ENCODE peak calls at places on chromosome 18, in eight cellular contexts. R is NCI-H1930; L is mucosa of gallbladder; W is lower leg skin; N is NCI-H446; F is tibial artery; Z is OCI-LY7; K is stimulated activated CD8-positive, alpha-beta memory T cell treated with anti-CD3 and anti-CD28 coated beads, Interleukin-2, amount 100 ng/mL, for 48 hours. I is an unnamed sample.
A peak's percentile ranks its signal among the peaks of the same experiment; 100 is the strongest.

GRCh38 chr18:61579581-61579980 is 246.4 kb downstream of the CDH20 start:
- DNase-seq in N (no peak), R (no peak), F (no peak), K (no peak), L (no peak), W (no peak), Z (no peak), I (no peak)

GRCh38 chr18:58922995-58923394 is 58.3 kb downstream of the ZNF532 start:
- DNase-seq in K (no peak), L (no peak), F (no peak), W (no peak), N (no peak), R (no peak), Z (no peak), I (no peak)

GRCh38 chr18:3790702-3791101 is 340.7 kb downstream of the TGIF1 start:
- DNase-seq in L (no peak), F (no peak), R (no peak), Z (peak; percentile 33), W (no peak), N (peak; percentile 30), K (no peak), I (no peak)

GRCh38 chr18:58178476-58178875 is 134.4 kb downstream of the NEDD4L start:
- DNase-seq in W (no peak), R (no peak), N (no peak), K (no peak), Z (no peak), L (no peak), F (no peak), I (no peak)

GRCh38 chr18:46282646-46283045 is 178.5 kb downstream of the HAUS1 start:
- DNase-seq in R (no peak), L (no peak), F (no peak), K (no peak), W (no peak), Z (no peak), N (no peak), I (no peak)

GRCh38 chr18:49335677-49336076 is 124.8 kb downstream of the DYM start:
- DNase-seq in N (no peak), Z (peak; percentile 8), L (no peak), W (no peak), R (no peak), K (no peak), F (no peak), I (no peak)

GRCh38 chr18:35039633-35040032 is 1.6 kb upstream of the MAPRE2 start:
- DNase-seq in W (no peak), N (no peak), Z (no peak), R (no peak), K (no peak), F (no peak), L (no peak), I (no peak)

GRCh38 chr18:9808530-9809241 is 77.1 kb upstream of the TXNDC2 start:
- DNase-seq in W (peak; percentile 29), Z (no peak), L (no peak), K (no peak), F (peak; percentile 69), N (no peak), R (no peak), I (no peak)

GRCh38 chr18:76923485-76924085 is 101.2 kb downstream of the ZNF236 start:
- DNase-seq in F (no peak), Z (no peak), L (no peak), N (no peak), K (no peak), R (no peak), W (no peak), I (no peak)

GRCh38 chr18:10353791-10354190 is 100.6 kb upstream of the APCDD1 start:
- DNase-seq in R (no peak), F (no peak), L (no peak), N (no peak), K (no peak), W (no peak), Z (no peak), I (no peak)

GRCh38 chr18:22283397-22283796 is 114.0 kb downstream of the GATA6 start:
- DNase-seq in Z (no peak), L (no peak), F (no peak), W (no peak), N (no peak), R (no peak), K (no peak), I (no peak)

GRCh38 chr18:70450658-70451253 is 161.9 kb downstream of the SOCS6 start:
- DNase-seq in K (no peak), L (no peak), W (no peak), F (no peak), N (no peak), R (no peak), Z (no peak), I (no peak)

GRCh38 chr18:12113999-12114646 is 20.5 kb downstream of the ANKRD62 start:
- DNase-seq in R (no peak), K (no peak), Z (no peak), L (no peak), N (no peak), F (no peak), W (no peak), I (no peak)

GRCh38 chr18:61637319-61637718 is 255.5 kb downstream of the RNF152 start:
- DNase-seq in F (no peak), L (no peak), N (no peak), W (no peak), Z (no peak), K (no peak), R (no peak), I (no peak)

GRCh38 chr18:46152808-46153617 is 48.8 kb downstream of the HAUS1 start:
- DNase-seq in Z (no peak), L (no peak), K (no peak), R (no peak), N (no peak), F (no peak), W (no peak), I (no peak)

GRCh38 chr18:47263828-47264314 is 12.4 kb upstream of the SKOR2 start:
- DNase-seq in F (no peak), K (no peak), R (peak; percentile 24), W (no peak), L (no peak), Z (no peak), N (no peak), I (no peak)

GRCh38 chr18:39840406-39840805 is 2114.6 kb upstream of the PIK3C3 start:
- DNase-seq in Z (no peak), R (no peak), N (no peak), L (no peak), F (no peak), K (no peak), W (no peak), I (no peak)

GRCh38 chr18:62763101-62763521 is 47.8 kb downstream of the PHLPP1 start:
- DNase-seq in F (no peak), Z (no peak), W (no peak), R (no peak), L (no peak), N (no peak), K (no peak), I (no peak)

GRCh38 chr18:56517181-56517580 is 121.2 kb downstream of the TXNL1 start:
- DNase-seq in K (no peak), L (no peak), N (no peak), Z (no peak), W (no peak), R (no peak), F (no peak), I (no peak)

GRCh38 chr18:47915229-47915628 is 15.2 kb downstream of the SMAD2 start:
- DNase-seq in W (no peak), R (no peak), Z (no peak), N (no peak), L (no peak), K (no peak), F (no peak), I (no peak)

GRCh38 chr18:13503839-13504238 is 222.5 kb downstream of the FAM210A start:
- DNase-seq in N (no peak), K (no peak), R (no peak), Z (no peak), L (no peak), W (no peak), F (no peak), I (no peak)

GRCh38 chr18:48293954-48294893 is 115.0 kb downstream of the ZBTB7C start:
- DNase-seq in R (peak; percentile 56), K (no peak), F (peak; percentile 59), W (peak; percentile 11), Z (no peak), N (no peak), L (no peak), I (peak; percentile 54)

GRCh38 chr18:64318547-64318946 is 169.7 kb upstream of the LINC00305 start:
- DNase-seq in N (no peak), L (no peak), Z (no peak), R (no peak), F (no peak), W (no peak), K (no peak), I (no peak)

GRCh38 chr18:8229786-8230185 is 379.5 kb upstream of the RAB12 start:
- DNase-seq in Z (no peak), K (no peak), F (no peak), W (no peak), R (no peak), N (no peak), L (no peak), I (no peak)

GRCh38 chr18:27695509-27695908 is 481.4 kb downstream of the CDH2 start:
- DNase-seq in F (no peak), R (no peak), K (no peak), W (no peak), N (no peak), L (no peak), Z (no peak), I (no peak)

GRCh38 chr18:57529151-57529550 is 57.4 kb downstream of the FECH start:
- DNase-seq in N (no peak), L (no peak), K (no peak), W (no peak), F (no peak), Z (no peak), R (no peak), I (no peak)

GRCh38 chr18:62485684-62486083 is 37.1 kb upstream of the ZCCHC2 start:
- DNase-seq in L (peak; percentile 38), Z (no peak), W (no peak), R (no peak), F (no peak), N (no peak), K (no peak), I (no peak)

GRCh38 chr18:48932822-48933510 is 17.8 kb downstream of the SMAD7 start:
- DNase-seq in K (no peak), F (peak; percentile 75), Z (peak; percentile 50), L (no peak), W (no peak), R (no peak), N (no peak), I (no peak)

GRCh38 chr18:50093366-50093765 is 101.6 kb downstream of the MYO5B start:
- DNase-seq in R (no peak), N (no peak), F (no peak), L (no peak), K (no peak), W (no peak), Z (no peak), I (no peak)

GRCh38 chr18:73697395-73697794 is 450.2 kb downstream of the FBXO15 start:
- DNase-seq in L (no peak), Z (no peak), K (no peak), F (no peak), N (no peak), R (no peak), W (no peak), I (no peak)

GRCh38 chr18:32881009-32881408 is 108.2 kb upstream of the KLHL14 start:
- DNase-seq in L (no peak), F (no peak), R (no peak), Z (peak; percentile 10), N (no peak), K (no peak), W (no peak), I (no peak)

GRCh38 chr18:111292-112014 is 46.9 kb upstream of the USP14 start:
- DNase-seq in W (peak; percentile 21), R (no peak), Z (no peak), L (peak; percentile 63), N (no peak), K (peak; percentile 48), F (no peak), I (no peak)

GRCh38 chr18:2572144-2572682 is 856 bp downstream of the NDC80 start:
- DNase-seq in Z (peak; percentile 29), N (no peak), K (no peak), W (no peak), R (no peak), F (no peak), L (no peak), I (no peak)

GRCh38 chr18:50721006-50721405 is 98.8 kb downstream of the MRO start:
- DNase-seq in F (no peak), K (no peak), Z (no peak), R (no peak), L (no peak), N (no peak), W (no peak), I (no peak)

I was measured in right atrium auricular region.